ENCODE peak calls at places on chromosomes 3 and 15, in five cellular contexts. Z, C, V, U and N are unnamed samples.

GRCh38 chr15:97984157-97984556 is 23.7 kb downstream of the ARRDC4 start:
- DNase-seq in Z (no peak), V (no peak), C (no peak), U (no peak), N (peak)

GRCh38 chr3:30162579-30162978 is 443.8 kb upstream of the TGFBR2 start:
- DNase-seq in Z (peak), V (no peak), C (no peak), U (peak), N (no peak)

GRCh38 chr3:194156095-194156494 is 20.1 kb downstream of the HES1 start:
- DNase-seq in V (no peak), Z (no peak), C (no peak), U (no peak), N (no peak)

GRCh38 chr3:30353711-30354467 is 252.5 kb upstream of the TGFBR2 start:
- DNase-seq in C (no peak), V (no peak), Z (peak), U (no peak), N (no peak)

GRCh38 chr3:141368925-141369794 is 856 bp downstream of the ZBTB38 start:
- DNase-seq in Z (no peak), C (no peak), V (no peak), U (peak), N (no peak)

GRCh38 chr15:56456229-56456628 is 8.7 kb downstream of the MNS1 start:
- DNase-seq in Z (no peak), V (no peak), U (no peak), C (no peak), N (no peak)

GRCh38 chr15:85704021-85704420 is 90.7 kb downstream of the KLHL25 start:
- DNase-seq in C (no peak), V (no peak), Z (no peak), U (no peak), N (peak)

GRCh38 chr3:179021119-179021903 is 50.3 kb downstream of the ZMAT3 start:
- DNase-seq in U (no peak), C (no peak), V (no peak), Z (no peak), N (no peak)

GRCh38 chr15:50100484-50100883 is 18.5 kb downstream of the ATP8B4 start:
- DNase-seq in Z (no peak), V (no peak), C (no peak), U (no peak), N (no peak)

GRCh38 chr3:183587337-183587736 is 31.8 kb upstream of the KLHL6 start:
- DNase-seq in C (no peak), Z (no peak), U (no peak), V (no peak), N (no peak)

GRCh38 chr3:125045965-125046364 is 9.8 kb downstream of the HEG1 start:
- DNase-seq in Z (no peak), C (no peak), V (no peak), U (peak), N (no peak)

GRCh38 chr3:141877911-141878310 is 1.5 kb downstream of the ATP1B3 start:
- DNase-seq in Z (peak), U (peak), V (no peak), C (no peak), N (no peak)

GRCh38 chr3:45547764-45548683 is 46.5 kb upstream of the LIMD1 start:
- DNase-seq in C (no peak), V (no peak), U (peak), Z (peak), N (peak)

GRCh38 chr15:98395974-98396627 is 252.2 kb upstream of the IGF1R start:
- DNase-seq in C (no peak), V (no peak), Z (no peak), U (no peak), N (no peak)

GRCh38 chr15:66633346-66633745 is 67.5 kb upstream of the LCTL start:
- DNase-seq in Z (no peak), V (no peak), C (no peak), U (no peak), N (no peak)

GRCh38 chr3:187490366-187490765 is 122.2 kb downstream of the RTP4 start:
- DNase-seq in U (no peak), V (no peak), C (no peak), Z (no peak), N (no peak)

GRCh38 chr15:22942877-22943276 is 37.3 kb downstream of the CYFIP1 start:
- DNase-seq in V (no peak), C (no peak), U (no peak), Z (no peak), N (no peak)

GRCh38 chr15:94324117-94324826 is 92.9 kb downstream of the MCTP2 start:
- DNase-seq in V (no peak), U (peak), Z (peak), C (peak), N (peak)

GRCh38 chr15:76625267-76625666 is 279.9 kb downstream of the SCAPER start:
- DNase-seq in Z (no peak), V (no peak), C (no peak), U (no peak), N (no peak)

GRCh38 chr3:84077479-84077878 is 881.3 kb upstream of the CADM2 start:
- DNase-seq in U (no peak), V (no peak), C (no peak), Z (peak), N (no peak)

GRCh38 chr3:79515072-79515471 is 252.7 kb downstream of the ROBO1 start:
- DNase-seq in C (no peak), U (peak), V (no peak), Z (peak), N (no peak)

GRCh38 chr3:40690696-40691597 is 166.2 kb downstream of the ZNF621 start:
- DNase-seq in Z (no peak), C (peak), U (peak), V (no peak), N (peak)

GRCh38 chr3:48215466-48215865 is 7.8 kb upstream of the CAMP start:
- DNase-seq in C (no peak), V (no peak), U (peak), Z (no peak), N (peak)

GRCh38 chr15:92011611-92012367 is 158.3 kb downstream of the SLCO3A1 start:
- DNase-seq in C (no peak), U (peak), Z (peak), V (no peak), N (peak)

GRCh38 chr3:62070891-62071290 is 302.5 kb downstream of the FEZF2 start:
- DNase-seq in U (no peak), C (no peak), Z (no peak), V (no peak), N (no peak)

GRCh38 chr3:18436213-18436612 is 11.1 kb upstream of the SATB1 start:
- DNase-seq in V (no peak), Z (peak), U (no peak), C (no peak), N (no peak)

GRCh38 chr15:79736435-79737000 is 160.3 kb downstream of the MTHFS start:
- DNase-seq in U (no peak), V (no peak), C (no peak), Z (no peak), N (no peak)